ENCODE peak calls at places on chromosomes 4 and X, in eight cellular contexts. C is stimulated activated naive B cell treated with anti-CD40 and anti-IgM and Interleukin-4, amounts not matched to agents 10 μg/mL and 1 μg/mL and 100 μg/mL, for 72 hours; B is activated CD4-positive, alpha-beta T cell treated with anti-CD3 and anti-CD28 coated beads for 4 hours; P is brain microvascular endothelial cell; X is activated naive CD4-positive, alpha-beta T cell treated with anti-CD3 and anti-CD28 coated beads, Interleukin-2, amount 10 ng/mL, durations not matched to agents 7 days and 5 days; V is GM06990; D is nephron progenitor cell; A is CD4-positive, alpha-beta T cell. H is an unnamed sample.

GRCh38 chrX:150664290-150664689 is 28.9 kb upstream of the MTMR1 start:
- DNase-seq in C (no peak), B (no peak), P (no peak), X (no peak), V (no peak), D (no peak), A (no peak), H (no peak)

GRCh38 chr4:37648084-37648817 is 37.9 kb downstream of the RELL1 start:
- DNase-seq in C (no peak), B (no peak), P (peak), X (no peak), V (no peak), D (peak), A (no peak), H (no peak)

GRCh38 chrX:48649109-48649508 is 34.5 kb upstream of the WAS start:
- DNase-seq in C (no peak), B (no peak), P (no peak), X (no peak), V (no peak), D (no peak), A (no peak), H (no peak)

GRCh38 chr4:182215171-182215570 is 28.0 kb upstream of the TENM3 start:
- DNase-seq in C (no peak), B (no peak), P (no peak), X (no peak), V (no peak), D (no peak), A (no peak), H (no peak)

GRCh38 chr4:124713213-124713592 is 671 bp upstream of the ANKRD50 start:
- DNase-seq in C (peak), B (no peak), P (peak), X (peak), V (no peak), D (peak), A (no peak), H (peak)

GRCh38 chrX:104565791-104566687 is at the start of gene IL1RAPL2:
- DNase-seq in C (no peak), B (no peak), P (no peak), X (peak), V (no peak), D (peak), A (no peak), H (peak)

GRCh38 chr4:127012549-127012948 is 620.2 kb upstream of the INTU start:
- DNase-seq in C (no peak), B (no peak), P (no peak), X (no peak), V (no peak), D (no peak), A (no peak), H (no peak)

GRCh38 chr4:63212075-63212474 is 1197.2 kb downstream of the TECRL start:
- DNase-seq in C (no peak), B (no peak), P (no peak), X (no peak), V (no peak), D (no peak), A (no peak), H (no peak)

GRCh38 chr4:145602129-145602760 is 16.9 kb upstream of the MMAA start:
- DNase-seq in C (no peak), B (no peak), P (no peak), X (no peak), V (no peak), D (no peak), A (no peak), H (no peak)

GRCh38 chrX:102085706-102086105 is 39.8 kb upstream of the TCEAL2 start:
- DNase-seq in C (no peak), B (no peak), P (no peak), X (no peak), V (no peak), D (no peak), A (no peak), H (no peak)

GRCh38 chr4:116400480-116400879 is 684.9 kb downstream of the TRAM1L1 start:
- DNase-seq in C (no peak), B (no peak), P (peak), X (no peak), V (no peak), D (no peak), A (no peak), H (no peak)

GRCh38 chrX:1870421-1870820 is 255.6 kb downstream of the ASMT start:
- DNase-seq in C (no peak), B (no peak), P (peak), X (no peak), V (no peak), D (no peak), A (no peak), H (no peak)